ENCODE peak calls at places on chromosomes 11 and 22, in six cellular contexts. A is suprapubic skin, K is adrenal gland, F is ovary, Y is K562, R is breast epithelium. O is an unnamed sample.

GRCh38 chr11:64601605-64602465 is 10.8 kb downstream of the SLC22A12 start:
- DNase-seq in A (no peak), K (no peak), F (no peak), R (no peak), Y (no peak), O (no peak)

GRCh38 chr22:28710889-28711285 is 30.7 kb downstream of the CHEK2 start:
- DNase-seq in R (no peak), A (no peak), F (no peak), Y (no peak), K (no peak), O (no peak)

GRCh38 chr11:93668171-93668570 is 6.7 kb downstream of the CEP295 start:
- DNase-seq in K (no peak), A (no peak), F (no peak), R (no peak), Y (no peak), O (no peak)

GRCh38 chr11:86904001-86904400 is 51.2 kb downstream of the FZD4 start:
- DNase-seq in K (no peak), Y (no peak), F (no peak), A (no peak), R (no peak), O (no peak)

GRCh38 chr22:20175597-20175900 is 24.7 kb upstream of the CCDC188 start:
- DNase-seq in K (no peak), A (no peak), R (no peak), F (no peak), Y (no peak), O (no peak)

GRCh38 chr11:30936476-30936875 is 350.3 kb upstream of the MPPED2 start:
- DNase-seq in K (no peak), F (no peak), Y (no peak), R (no peak), A (no peak), O (no peak)

GRCh38 chr22:27669798-27670599 is 131.6 kb downstream of the MN1 start:
- DNase-seq in Y (peak), R (no peak), F (no peak), K (peak), A (no peak), O (peak)

GRCh38 chr11:12679471-12679870 is 5.2 kb downstream of the TEAD1 start:
- DNase-seq in R (no peak), K (no peak), Y (no peak), F (no peak), A (no peak), O (no peak)

GRCh38 chr22:19980766-19981165 is 35.9 kb downstream of the ARVCF start:
- DNase-seq in A (no peak), Y (no peak), F (no peak), K (no peak), R (no peak), O (no peak)

GRCh38 chr11:66020618-66021357 is 5.5 kb downstream of the CATSPER1 start:
- DNase-seq in Y (peak), A (peak), F (no peak), K (peak), R (no peak), O (peak)

GRCh38 chr11:78795862-78796261 is 221.2 kb upstream of the NARS2 start:
- DNase-seq in Y (no peak), R (no peak), K (no peak), F (no peak), A (no peak), O (no peak)

GRCh38 chr11:57787920-57788716 is 26.5 kb downstream of the CTNND1 start:
- DNase-seq in K (peak), R (peak), A (no peak), Y (no peak), F (no peak), O (no peak)

GRCh38 chr11:124716596-124716995 is 23.1 kb upstream of the NRGN start:
- DNase-seq in Y (no peak), A (no peak), F (no peak), K (no peak), R (no peak), O (no peak)

GRCh38 chr11:11661356-11662040 is 39.7 kb upstream of the GALNT18 start:
- DNase-seq in Y (no peak), F (no peak), K (no peak), A (no peak), R (no peak), O (no peak)

GRCh38 chr22:25137577-25138525 is 61.8 kb upstream of the CRYBB3 start:
- DNase-seq in F (no peak), R (no peak), A (no peak), K (no peak), Y (no peak), O (peak)

GRCh38 chr11:1943977-1944376 is 3.2 kb upstream of the MRPL23 start:
- DNase-seq in F (no peak), R (peak), Y (no peak), K (peak), A (peak), O (no peak)

GRCh38 chr11:111299111-111300026 is 1.0 kb downstream of the POU2AF3 start:
- DNase-seq in R (peak), F (peak), A (peak), Y (no peak), K (peak), O (no peak)

GRCh38 chr11:45141171-45141570 is 5.3 kb upstream of the PRDM11 start:
- DNase-seq in F (no peak), Y (no peak), A (no peak), R (no peak), K (no peak), O (no peak)

GRCh38 chr11:16987205-16987568 is 27.0 kb downstream of the PLEKHA7 start:
- DNase-seq in A (no peak), R (no peak), Y (peak), K (peak), F (peak), O (no peak)
- TF ChIP-seq POLR2A in A (no peak), R (no peak), Y (no peak), K (no peak), F (no peak), O (no peak)

GRCh38 chr22:30210235-30210831 is 36.2 kb downstream of the LIF start:
- DNase-seq in F (no peak), A (no peak), R (peak), Y (no peak), K (no peak), O (no peak)
- TF ChIP-seq POLR2A in F (no peak), A (no peak), R (no peak), Y (no peak), K (no peak), O (no peak)

GRCh38 chr11:350723-351255 is 18.5 kb upstream of the B4GALNT4 start:
- DNase-seq in R (no peak), A (no peak), K (no peak), F (peak), Y (no peak), O (peak)
- TF ChIP-seq POLR2A in R (no peak), A (no peak), K (no peak), F (no peak), Y (peak), O (peak)

GRCh38 chr11:60841797-60842687 is at the start of gene CCDC86:
- DNase-seq in A (peak), R (peak), Y (peak), K (peak), F (peak), O (peak)
- TF ChIP-seq POLR2A in A (no peak), R (no peak), Y (peak), K (no peak), F (peak), O (peak)

GRCh38 chr11:838441-839279 is 3.7 kb downstream of the POLR2L start:
- DNase-seq in A (no peak), K (no peak), Y (no peak), F (no peak), R (no peak), O (peak)

GRCh38 chr11:837990-838307 is 4.4 kb downstream of the POLR2L start:
- DNase-seq in F (no peak), R (no peak), A (no peak), Y (no peak), K (no peak), O (no peak)

GRCh38 chr11:839875-840617 is 2.3 kb downstream of the POLR2L start:
- DNase-seq in Y (no peak), A (no peak), R (no peak), K (no peak), F (no peak), O (no peak)

GRCh38 chr11:837189-837989 is 4.6 kb downstream of the CD151 start:
- DNase-seq in K (no peak), A (no peak), R (no peak), Y (peak), F (no peak), O (no peak)

DNA sequence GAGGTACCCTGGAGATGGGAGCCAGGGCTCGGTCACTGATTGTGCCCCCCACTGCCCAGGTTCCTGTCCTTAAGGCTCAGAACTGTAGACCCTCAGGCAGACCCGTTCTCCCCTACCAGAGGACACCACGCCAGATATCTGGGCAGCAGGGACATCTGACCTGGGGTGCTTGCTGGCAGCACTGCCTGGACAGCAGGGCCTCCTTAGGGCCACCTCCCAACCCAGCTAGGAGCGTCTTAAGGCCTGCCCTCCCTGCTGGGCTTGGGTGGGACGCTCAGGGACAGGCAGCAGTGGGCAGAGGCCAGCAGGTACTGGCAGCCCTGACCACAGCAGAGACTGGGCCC is 3.1 kb downstream of the POLR2L start:
- DNase-seq in R (no peak), A (no peak), F (no peak), Y (no peak), K (no peak), O (no peak)
- TF ChIP-seq POLR2A in R (no peak), A (no peak), F (no peak), Y (peak), K (no peak), O (no peak)

GRCh38 chr11:27623945-27624523 is 76.2 kb downstream of the BDNF start:
- DNase-seq in R (no peak), F (no peak), K (no peak), A (no peak), Y (no peak), O (no peak)
- TF ChIP-seq POLR2A in R (no peak), F (no peak), K (no peak), A (no peak), Y (no peak), O (no peak)

GRCh38 chr11:59550368-59550841 is 39.1 kb downstream of the OR4D9 start:
- DNase-seq in K (peak), Y (peak), F (peak), R (peak), A (peak), O (peak)
- TF ChIP-seq POLR2A in K (peak), Y (no peak), F (no peak), R (no peak), A (no peak), O (no peak)